ENCODE peak calls at places on chromosomes 2 and 18, in six cellular contexts. G is neural crest cell, P is WERI-Rb-1, Z is fibroblast of mammary gland, I is progenitor cell of endocrine pancreas, C is ovary. Q is an unnamed sample.

GRCh38 chr2:237674731-237675276 is 47.4 kb downstream of the LRRFIP1 start:
- DNase-seq in C (peak), Z (peak), I (no peak), P (no peak), G (peak), Q (peak)

GRCh38 chr18:12403601-12404506 is 3.9 kb upstream of the PRELID3A start:
- DNase-seq in P (no peak), G (no peak), C (no peak), I (no peak), Z (peak), Q (no peak)

GRCh38 chr2:207960911-207961310 is 64.4 kb downstream of the PLEKHM3 start:
- DNase-seq in P (no peak), C (no peak), Z (no peak), I (no peak), G (no peak), Q (no peak)

GRCh38 chr18:70195852-70196434 is 9.5 kb downstream of the RTTN start:
- DNase-seq in I (no peak), C (no peak), P (no peak), G (no peak), Z (peak), Q (no peak)

GRCh38 chr2:241051578-241052487 is 50.3 kb downstream of the MTERF4 start:
- DNase-seq in I (no peak), Z (no peak), P (no peak), C (no peak), G (no peak), Q (peak)

GRCh38 chr2:67599561-67599960 is 202.4 kb downstream of the ETAA1 start:
- DNase-seq in G (no peak), P (no peak), Z (no peak), I (no peak), C (no peak), Q (no peak)

GRCh38 chr2:64807417-64807816 is 153.7 kb upstream of the SERTAD2 start:
- DNase-seq in I (no peak), G (no peak), C (no peak), Z (peak), P (no peak), Q (peak)

GRCh38 chr18:6055711-6056110 is 160.4 kb upstream of the TMEM200C start:
- DNase-seq in C (no peak), I (no peak), Z (peak), P (no peak), G (no peak), Q (no peak)

GRCh38 chr18:20971886-20972267 is 139.7 kb downstream of the ROCK1 start:
- DNase-seq in P (no peak), G (no peak), I (no peak), Z (peak), C (no peak), Q (no peak)

GRCh38 chr2:119293254-119293653 is 69.6 kb downstream of the STEAP3 start:
- DNase-seq in I (no peak), G (no peak), Z (peak), C (no peak), P (no peak), Q (no peak)

GRCh38 chr2:119291588-119292167 is 68.0 kb downstream of the STEAP3 start:
- DNase-seq in G (no peak), I (no peak), C (no peak), P (no peak), Z (no peak), Q (no peak)

GRCh38 chr2:119293900-119294299 is 70.3 kb downstream of the STEAP3 start:
- DNase-seq in I (no peak), C (no peak), P (no peak), G (no peak), Z (no peak), Q (no peak)

GRCh38 chr2:119290859-119291587 is 67.4 kb downstream of the STEAP3 start:
- DNase-seq in G (peak), I (peak), Z (peak), P (peak), C (peak), Q (peak)

DNA sequence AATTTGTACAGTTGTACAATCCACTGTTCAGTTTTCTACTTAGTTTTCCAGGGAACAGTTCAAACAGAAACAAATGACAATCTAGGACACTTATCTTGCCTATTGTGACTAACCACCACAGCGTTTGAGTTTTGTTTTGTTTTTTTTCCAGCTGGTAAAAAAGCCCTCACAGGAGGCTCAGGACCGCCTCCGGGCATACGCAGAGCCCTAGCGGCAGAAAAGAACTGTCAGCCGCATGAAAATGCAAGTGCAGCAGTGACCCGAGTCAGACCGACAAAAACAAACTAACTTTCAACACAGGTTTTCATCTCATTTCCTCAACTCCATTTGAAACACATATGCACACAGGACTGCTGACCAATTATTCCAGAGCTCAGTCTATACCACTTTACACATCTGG is 68.6 kb downstream of the STEAP3 start:
- DNase-seq in C (no peak), P (no peak), Z (no peak), G (peak), I (no peak), Q (no peak)
- TF ChIP-seq CTCF in C (no peak), P (no peak), Z (peak), G (peak), I (peak), Q (no peak)

GRCh38 chr2:74507145-74507925 is at the start of gene PCGF1:
- DNase-seq in Z (peak), I (peak), C (peak), G (peak), P (peak), Q (peak)
- TF ChIP-seq CTCF in Z (peak), I (peak), C (no peak), G (peak), P (peak), Q (no peak)

GRCh38 chr2:4884117-4884571 is 808.0 kb upstream of the SOX11 start:
- DNase-seq in I (no peak), C (no peak), G (no peak), Z (no peak), P (no peak), Q (no peak)

GRCh38 chr2:4882421-4882820 is 809.8 kb upstream of the SOX11 start:
- DNase-seq in C (no peak), G (no peak), I (no peak), Z (no peak), P (no peak), Q (no peak)

DNA sequence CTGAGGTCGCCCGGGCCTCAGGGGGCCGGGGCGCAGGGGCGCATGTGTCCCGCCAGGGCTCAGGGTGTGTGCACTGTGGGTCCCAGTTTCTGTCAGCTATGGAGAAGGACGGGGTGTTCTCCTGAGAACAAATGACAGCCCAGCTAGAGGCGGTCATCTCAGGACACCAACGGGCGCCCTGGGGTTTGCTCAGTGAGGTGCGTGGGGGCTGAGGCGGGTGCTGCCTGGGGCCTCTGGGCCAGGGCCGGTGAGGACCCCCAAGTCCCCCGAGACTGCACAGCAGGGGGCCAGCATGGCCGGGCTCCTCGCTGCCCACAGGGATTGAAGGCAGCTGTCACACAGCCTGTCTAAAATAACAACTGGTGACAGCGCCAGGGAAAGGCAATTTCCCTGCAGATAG is 808.8 kb upstream of the SOX11 start:
- DNase-seq in I (no peak), Z (no peak), C (no peak), P (no peak), G (no peak), Q (no peak)
- TF ChIP-seq CTCF in I (no peak), Z (no peak), C (no peak), P (no peak), G (no peak), Q (no peak)

DNA sequence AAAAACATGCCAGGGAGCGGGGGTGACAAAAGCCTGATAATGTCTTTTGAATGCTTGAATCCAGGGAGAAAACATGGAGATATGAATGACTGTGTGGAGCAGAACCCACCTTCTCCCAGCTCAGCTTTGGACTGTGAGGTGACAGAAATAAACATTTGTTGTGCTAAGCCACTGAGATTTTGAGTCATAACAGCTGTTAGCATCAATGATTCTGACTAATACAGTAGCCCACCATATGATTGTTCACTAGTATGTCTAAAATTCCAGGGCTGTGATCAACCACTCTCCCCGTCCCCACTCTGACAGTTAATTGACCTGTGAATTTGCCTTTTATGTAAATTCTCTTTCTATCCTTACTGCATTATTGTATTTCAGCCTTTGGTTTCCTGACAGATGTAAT is 69.1 kb downstream of the PDK1 start:
- DNase-seq in P (no peak), C (no peak), I (no peak), Z (peak), G (no peak), Q (no peak)
- TF ChIP-seq CTCF in P (no peak), C (no peak), I (no peak), Z (no peak), G (no peak), Q (no peak)

DNA sequence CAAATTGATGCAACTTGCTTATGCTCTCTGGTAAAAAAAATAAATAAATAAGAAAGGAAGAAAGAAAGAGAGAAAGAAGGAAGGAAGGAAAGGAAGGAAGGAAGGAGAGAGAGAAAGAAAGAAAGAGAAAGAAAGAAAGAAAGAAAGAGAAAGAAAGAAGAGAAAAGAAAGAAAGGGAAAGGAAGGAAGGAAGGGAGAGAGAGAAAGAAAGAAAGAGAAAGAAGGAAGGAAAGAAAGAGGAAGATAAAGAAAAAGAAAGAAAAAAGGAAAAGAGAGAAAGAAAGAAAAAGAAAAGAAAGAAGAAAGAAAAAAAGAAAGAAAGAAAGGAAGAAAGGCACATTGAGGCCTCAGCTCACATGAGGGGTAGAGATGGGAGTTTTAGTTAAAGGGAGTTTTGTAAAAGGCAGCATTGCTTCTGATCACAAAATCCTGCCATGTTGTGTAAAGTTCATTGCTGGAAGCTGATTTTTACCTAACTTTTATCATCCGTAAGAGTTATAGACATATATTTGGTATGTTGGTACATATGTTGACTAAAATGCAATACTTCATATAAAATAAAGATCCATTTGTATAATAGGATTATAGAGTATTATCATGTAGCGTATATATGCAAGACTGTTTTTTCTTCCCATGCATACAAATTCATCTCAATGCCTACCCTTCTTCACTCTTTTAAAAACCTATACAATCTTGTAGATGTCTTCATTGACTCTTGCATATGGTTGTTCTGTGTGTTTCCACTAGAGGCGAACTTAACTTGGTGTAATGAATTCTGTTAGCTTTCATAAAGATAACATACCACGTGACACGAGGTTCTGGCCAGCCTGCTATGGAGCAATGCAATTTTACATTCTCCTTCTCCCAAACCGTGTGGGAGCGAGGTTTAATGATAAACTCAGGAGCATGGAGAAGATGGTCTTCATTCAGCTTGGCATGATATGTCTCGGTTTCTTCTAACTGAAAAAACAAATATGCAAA is 32.8 kb downstream of the MYOM1 start:
- DNase-seq in P (no peak), Z (peak), I (no peak), C (no peak), G (no peak), Q (no peak)
- TF ChIP-seq CTCF in P (no peak), Z (peak), I (peak), C (no peak), G (no peak), Q (peak)

GRCh38 chr2:20578266-20578894 is 72.5 kb downstream of the HS1BP3 start:
- DNase-seq in G (no peak), Z (no peak), P (no peak), C (peak), I (no peak), Q (peak)

GRCh38 chr2:20580690-20581437 is 70.0 kb downstream of the HS1BP3 start:
- DNase-seq in P (no peak), I (no peak), Z (no peak), C (peak), G (no peak), Q (peak)

GRCh38 chr2:20577495-20578235 is 73.2 kb downstream of the HS1BP3 start:
- DNase-seq in P (no peak), C (peak), Z (peak), G (no peak), I (no peak), Q (no peak)

GRCh38 chr2:20579866-20580265 is 71.0 kb downstream of the HS1BP3 start:
- DNase-seq in P (no peak), I (no peak), Z (no peak), C (peak), G (no peak), Q (no peak)

GRCh38 chr2:20578895-20579825 is 71.7 kb downstream of the HS1BP3 start:
- DNase-seq in I (no peak), P (no peak), Z (peak), G (peak), C (peak), Q (peak)
- TF ChIP-seq CTCF in I (no peak), P (no peak), Z (no peak), G (no peak), C (no peak), Q (no peak)

Q was measured in CD14-positive monocyte.